ENCODE peak calls at places on chromosomes 11 and 22, in seven cellular contexts. One of them, this sample, is unnamed.

GRCh38 chr11:36376888-36377758 is 81.0 kb downstream of the PRR5L start:
- DNase-seq in upper lobe of right lung: peak; percentile 74
- DNase-seq in psoas muscle: peak; percentile 78
- DNase-seq in fibroblast of the aortic adventitia: peak; percentile 18
- DNase-seq in AG04450: no peak
- DNase-seq in right lobe of liver: peak; percentile 69
- DNase-seq in tibial artery: peak; percentile 71
- DNase-seq in this sample: no peak

GRCh38 chr11:125343732-125344131 is 152.3 kb downstream of the FEZ1 start:
- DNase-seq in right lobe of liver: peak; percentile 37
- DNase-seq in fibroblast of the aortic adventitia: no peak
- DNase-seq in psoas muscle: no peak
- DNase-seq in upper lobe of right lung: peak; percentile 49
- DNase-seq in tibial artery: peak; percentile 59
- DNase-seq in AG04450: no peak
- DNase-seq in this sample: no peak

GRCh38 chr11:66002648-66003225 is 434 bp downstream of the BANF1 start:
- DNase-seq in AG04450: no peak
- DNase-seq in fibroblast of the aortic adventitia: peak; percentile 45
- DNase-seq in tibial artery: peak; percentile 80
- DNase-seq in upper lobe of right lung: no peak
- DNase-seq in right lobe of liver: peak; percentile 87
- DNase-seq in psoas muscle: peak; percentile 91
- DNase-seq in this sample: no peak

GRCh38 chr11:126592496-126593410 is 237.3 kb downstream of the ST3GAL4 start:
- DNase-seq in tibial artery: no peak
- DNase-seq in fibroblast of the aortic adventitia: no peak
- DNase-seq in psoas muscle: no peak
- DNase-seq in right lobe of liver: no peak
- DNase-seq in AG04450: no peak
- DNase-seq in upper lobe of right lung: no peak
- DNase-seq in this sample: no peak

GRCh38 chr22:29907753-29908515 is 25.0 kb downstream of the MTMR3 start:
- DNase-seq in upper lobe of right lung: peak; percentile 76
- DNase-seq in tibial artery: no peak
- DNase-seq in psoas muscle: peak; percentile 90
- DNase-seq in AG04450: peak; percentile 96
- DNase-seq in fibroblast of the aortic adventitia: peak; percentile 98
- DNase-seq in right lobe of liver: peak; percentile 61
- DNase-seq in this sample: peak; percentile 4

GRCh38 chr11:105799263-105799662 is 189.4 kb downstream of the GRIA4 start:
- DNase-seq in right lobe of liver: no peak
- DNase-seq in fibroblast of the aortic adventitia: no peak
- DNase-seq in tibial artery: no peak
- DNase-seq in upper lobe of right lung: no peak
- DNase-seq in AG04450: no peak
- DNase-seq in psoas muscle: no peak
- DNase-seq in this sample: no peak

GRCh38 chr22:45212306-45212709 is 28.4 kb downstream of the KIAA0930 start:
- DNase-seq in AG04450: peak; percentile 70
- DNase-seq in upper lobe of right lung: peak; percentile 81
- DNase-seq in fibroblast of the aortic adventitia: peak; percentile 92
- DNase-seq in right lobe of liver: peak; percentile 58
- DNase-seq in tibial artery: peak; percentile 96
- DNase-seq in psoas muscle: peak; percentile 90
- DNase-seq in this sample: no peak

GRCh38 chr11:75337195-75337654 is 14.2 kb downstream of the ARRB1 start:
- DNase-seq in fibroblast of the aortic adventitia: peak; percentile 57
- DNase-seq in upper lobe of right lung: no peak
- DNase-seq in tibial artery: peak; percentile 73
- DNase-seq in AG04450: no peak
- DNase-seq in psoas muscle: no peak
- DNase-seq in right lobe of liver: no peak
- DNase-seq in this sample: no peak

GRCh38 chr11:57493507-57494503 is 21.7 kb downstream of the SLC43A1 start:
- DNase-seq in tibial artery: no peak
- DNase-seq in fibroblast of the aortic adventitia: no peak
- DNase-seq in AG04450: no peak
- DNase-seq in psoas muscle: peak; percentile 72
- DNase-seq in upper lobe of right lung: peak; percentile 86
- DNase-seq in right lobe of liver: peak; percentile 83
- DNase-seq in this sample: peak; percentile 77

GRCh38 chr11:117439256-117439655 is 111.6 kb downstream of the CEP164 start:
- DNase-seq in fibroblast of the aortic adventitia: no peak
- DNase-seq in AG04450: no peak
- DNase-seq in upper lobe of right lung: no peak
- DNase-seq in psoas muscle: no peak
- DNase-seq in tibial artery: no peak
- DNase-seq in right lobe of liver: no peak
- DNase-seq in this sample: no peak

GRCh38 chr11:76803811-76804600 is 20.9 kb downstream of the TSKU start:
- DNase-seq in fibroblast of the aortic adventitia: peak; percentile 46
- DNase-seq in right lobe of liver: no peak
- DNase-seq in upper lobe of right lung: peak; percentile 84
- DNase-seq in AG04450: no peak
- DNase-seq in tibial artery: peak; percentile 67
- DNase-seq in psoas muscle: no peak
- DNase-seq in this sample: no peak

GRCh38 chr11:64591257-64592233 is 525 bp downstream of the SLC22A12 start:
- DNase-seq in AG04450: no peak
- DNase-seq in right lobe of liver: peak; percentile 49
- DNase-seq in upper lobe of right lung: peak; percentile 64
- DNase-seq in tibial artery: peak; percentile 54
- DNase-seq in psoas muscle: peak; percentile 28
- DNase-seq in fibroblast of the aortic adventitia: no peak
- DNase-seq in this sample: no peak

GRCh38 chr11:63922673-63923192 is 5.8 kb upstream of the RCOR2 start:
- DNase-seq in tibial artery: no peak
- DNase-seq in psoas muscle: no peak
- DNase-seq in AG04450: no peak
- DNase-seq in right lobe of liver: no peak
- DNase-seq in upper lobe of right lung: no peak
- DNase-seq in fibroblast of the aortic adventitia: no peak
- DNase-seq in this sample: no peak

DNA sequence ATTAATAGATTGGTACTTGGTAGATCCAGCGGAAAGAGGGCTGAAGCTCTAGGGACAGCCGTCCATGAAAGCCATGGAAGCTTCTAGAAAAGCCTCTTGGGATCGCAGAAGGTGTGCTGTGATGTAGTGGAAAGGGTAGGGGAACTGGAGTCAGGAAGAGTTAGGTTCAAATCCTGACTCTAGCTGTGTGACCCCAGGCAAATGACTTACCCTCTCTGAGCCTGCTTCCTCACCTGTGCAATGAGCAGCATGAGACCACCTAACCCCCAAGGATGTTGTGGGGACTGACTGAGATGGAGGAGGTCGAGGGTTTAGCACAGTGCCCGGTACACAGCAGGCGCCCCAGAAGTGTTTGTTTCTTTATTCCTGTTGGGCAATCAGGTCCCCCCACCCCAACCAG is 2.2 kb downstream of the EML3 start:
- DNase-seq in tibial artery: no peak
- DNase-seq in right lobe of liver: no peak
- DNase-seq in upper lobe of right lung: no peak
- DNase-seq in psoas muscle: no peak
- DNase-seq in fibroblast of the aortic adventitia: no peak
- DNase-seq in AG04450: no peak
- DNase-seq in this sample: no peak
- H3K4me3 ChIP-seq in tibial artery: no peak overlapping the region
- H3K4me3 ChIP-seq in right lobe of liver: no peak overlapping the region
- H3K4me3 ChIP-seq in upper lobe of right lung: no peak overlapping the region
- H3K4me3 ChIP-seq in psoas muscle: no peak overlapping the region
- H3K4me3 ChIP-seq in fibroblast of the aortic adventitia: no peak overlapping the region
- H3K4me3 ChIP-seq in AG04450: no peak overlapping the region
- H3K4me3 ChIP-seq in this sample: no peak overlapping the region

DNA sequence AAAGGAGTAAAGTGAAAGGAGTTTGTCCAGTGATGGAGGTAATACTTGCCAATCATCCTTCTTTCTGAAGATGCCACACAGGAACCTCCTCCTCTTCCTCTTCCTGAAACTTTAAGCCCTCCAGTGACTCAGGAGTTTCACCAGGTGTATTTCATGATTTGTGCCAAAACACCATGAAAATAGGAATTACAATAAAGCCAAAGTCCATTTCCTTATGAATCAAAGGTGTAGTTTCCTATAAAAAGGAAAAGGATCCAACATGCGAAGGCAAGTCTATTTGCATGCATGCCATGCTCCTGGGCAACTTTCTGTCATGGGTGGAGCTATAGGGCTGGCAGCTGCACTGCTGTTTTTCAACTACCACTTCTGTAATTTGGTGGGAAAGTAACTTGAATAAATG is 9.8 kb upstream of the POU2AF1 start:
- DNase-seq in AG04450: no peak
- DNase-seq in fibroblast of the aortic adventitia: no peak
- DNase-seq in psoas muscle: no peak
- DNase-seq in upper lobe of right lung: no peak
- DNase-seq in right lobe of liver: no peak
- DNase-seq in tibial artery: no peak
- DNase-seq in this sample: peak; percentile 19
- H3K4me3 ChIP-seq in AG04450: no peak overlapping the region
- H3K4me3 ChIP-seq in fibroblast of the aortic adventitia: no peak overlapping the region
- H3K4me3 ChIP-seq in psoas muscle: no peak overlapping the region
- H3K4me3 ChIP-seq in upper lobe of right lung: no peak overlapping the region
- H3K4me3 ChIP-seq in right lobe of liver: no peak overlapping the region
- H3K4me3 ChIP-seq in tibial artery: no peak overlapping the region
- H3K4me3 ChIP-seq in this sample: no peak overlapping the region

DNA sequence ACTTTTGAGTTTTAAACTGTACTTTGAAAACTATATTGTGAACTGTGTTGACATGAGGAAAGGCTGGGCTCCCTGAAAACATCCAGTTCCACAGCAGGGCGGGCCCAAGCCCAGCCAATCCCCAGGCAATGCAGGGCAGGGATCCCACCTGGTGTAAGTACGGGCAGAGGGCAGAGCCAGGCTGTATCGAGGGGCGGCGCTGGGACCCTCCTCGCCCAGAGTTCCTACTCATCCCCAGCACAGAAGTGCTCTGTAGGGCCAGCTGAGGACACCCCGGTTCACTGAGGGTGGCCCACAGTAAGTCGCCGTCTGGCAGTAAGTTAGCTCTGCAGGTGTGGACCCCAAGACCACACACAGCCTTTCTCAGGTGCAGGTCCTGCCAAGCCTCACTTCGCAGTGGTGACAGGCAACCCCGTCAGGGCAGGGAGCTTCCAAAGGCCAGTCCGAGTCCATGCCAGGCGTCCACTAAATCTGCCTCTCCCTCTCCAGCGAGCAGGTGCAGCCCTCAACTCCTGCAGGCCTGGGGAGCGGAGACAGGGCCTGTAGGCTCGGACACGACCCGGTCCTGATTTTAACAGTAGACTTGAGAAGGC is 6.4 kb downstream of the RASSF7 start:
- DNase-seq in psoas muscle: peak; percentile 49
- DNase-seq in fibroblast of the aortic adventitia: no peak
- DNase-seq in right lobe of liver: peak; percentile 57
- DNase-seq in upper lobe of right lung: no peak
- DNase-seq in tibial artery: no peak
- DNase-seq in AG04450: no peak
- DNase-seq in this sample: no peak
- H3K4me3 ChIP-seq in psoas muscle: peak overlapping the region; percentile 75
- H3K4me3 ChIP-seq in fibroblast of the aortic adventitia: peak overlapping the region; percentile 72
- H3K4me3 ChIP-seq in right lobe of liver: no peak overlapping the region
- H3K4me3 ChIP-seq in upper lobe of right lung: peak overlapping the region; percentile 56
- H3K4me3 ChIP-seq in tibial artery: peak overlapping the region; percentile 74
- H3K4me3 ChIP-seq in AG04450: peak overlapping the region; percentile 70
- H3K4me3 ChIP-seq in this sample: peak overlapping the region; percentile 68

GRCh38 chr11:34825315-34825669 is 90.9 kb downstream of the APIP start:
- DNase-seq in right lobe of liver: no peak
- DNase-seq in fibroblast of the aortic adventitia: no peak
- DNase-seq in upper lobe of right lung: no peak
- DNase-seq in tibial artery: no peak
- DNase-seq in psoas muscle: no peak
- DNase-seq in AG04450: no peak
- DNase-seq in this sample: no peak
- H3K4me3 ChIP-seq in right lobe of liver: no peak overlapping the region
- H3K4me3 ChIP-seq in fibroblast of the aortic adventitia: no peak overlapping the region
- H3K4me3 ChIP-seq in upper lobe of right lung: no peak overlapping the region
- H3K4me3 ChIP-seq in tibial artery: no peak overlapping the region
- H3K4me3 ChIP-seq in psoas muscle: no peak overlapping the region
- H3K4me3 ChIP-seq in AG04450: no peak overlapping the region
- H3K4me3 ChIP-seq in this sample: no peak overlapping the region

GRCh38 chr11:68372625-68373024 is 60.2 kb downstream of the LRP5 start:
- DNase-seq in AG04450: no peak
- DNase-seq in tibial artery: peak; percentile 69
- DNase-seq in psoas muscle: no peak
- DNase-seq in fibroblast of the aortic adventitia: no peak
- DNase-seq in right lobe of liver: no peak
- DNase-seq in upper lobe of right lung: no peak
- DNase-seq in this sample: no peak

GRCh38 chr11:68373189-68373809 is 60.9 kb downstream of the LRP5 start:
- DNase-seq in upper lobe of right lung: no peak
- DNase-seq in right lobe of liver: no peak
- DNase-seq in tibial artery: peak; percentile 88
- DNase-seq in AG04450: peak; percentile 48
- DNase-seq in fibroblast of the aortic adventitia: peak; percentile 69
- DNase-seq in psoas muscle: no peak
- DNase-seq in this sample: no peak

GRCh38 chr11:68375337-68375736 is 62.9 kb downstream of the LRP5 start:
- DNase-seq in fibroblast of the aortic adventitia: no peak
- DNase-seq in upper lobe of right lung: no peak
- DNase-seq in right lobe of liver: no peak
- DNase-seq in psoas muscle: no peak
- DNase-seq in tibial artery: peak; percentile 62
- DNase-seq in AG04450: no peak
- DNase-seq in this sample: no peak

GRCh38 chr11:68373810-68374501 is 61.6 kb downstream of the LRP5 start:
- DNase-seq in fibroblast of the aortic adventitia: peak; percentile 23
- DNase-seq in tibial artery: peak; percentile 68
- DNase-seq in right lobe of liver: no peak
- DNase-seq in psoas muscle: peak; percentile 70
- DNase-seq in AG04450: no peak
- DNase-seq in upper lobe of right lung: no peak
- DNase-seq in this sample: no peak

DNA sequence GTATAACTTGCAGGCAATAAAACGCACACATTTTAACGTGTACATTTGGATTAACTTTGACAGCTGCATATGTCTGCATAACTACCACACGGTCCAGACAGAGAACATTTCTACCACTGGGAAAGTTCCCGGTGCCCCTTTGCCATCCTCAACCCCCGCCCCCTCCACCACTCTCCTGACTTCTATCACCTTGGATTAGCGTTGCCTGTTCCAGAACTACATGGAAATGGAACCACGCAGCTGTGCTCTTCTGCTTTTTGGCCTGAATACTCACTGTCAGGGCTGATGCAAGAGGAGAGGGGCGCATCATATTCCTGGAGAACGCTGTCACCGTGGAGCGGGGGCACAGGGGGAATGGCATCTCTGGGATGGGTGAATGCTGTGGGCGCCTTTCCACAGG is 62.1 kb downstream of the LRP5 start:
- DNase-seq in psoas muscle: no peak
- DNase-seq in AG04450: no peak
- DNase-seq in upper lobe of right lung: no peak
- DNase-seq in tibial artery: no peak
- DNase-seq in right lobe of liver: no peak
- DNase-seq in fibroblast of the aortic adventitia: no peak
- DNase-seq in this sample: no peak
- H3K4me3 ChIP-seq in psoas muscle: peak overlapping the region; percentile 22
- H3K4me3 ChIP-seq in AG04450: no peak overlapping the region
- H3K4me3 ChIP-seq in upper lobe of right lung: no peak overlapping the region
- H3K4me3 ChIP-seq in tibial artery: peak overlapping the region; percentile 27
- H3K4me3 ChIP-seq in right lobe of liver: no peak overlapping the region
- H3K4me3 ChIP-seq in fibroblast of the aortic adventitia: no peak overlapping the region
- H3K4me3 ChIP-seq in this sample: no peak overlapping the region

This sample was measured in GM12865.